ENCODE peak calls at places on chromosome 12, in eight cellular contexts. P is body of pancreas, I is Peyer's patch, L is DND-41, G is heart left ventricle, U is psoas muscle, Z is SK-N-SH, N is spleen. D is an unnamed sample. For H3K4me1, the result is how much of the 10 kb centered on the place peaks cover.

GRCh38 chr12:15608931-15609330 is 180.3 kb downstream of the EPS8 start:
- DNase-seq in P (no peak), I (no peak), L (no peak), G (no peak), U (no peak), Z (no peak), N (no peak), D (no peak)

GRCh38 chr12:92551853-92552397 is 150.9 kb upstream of the PLEKHG7 start:
- DNase-seq in P (no peak), I (no peak), L (no peak), G (no peak), U (no peak), Z (no peak), N (no peak), D (no peak)

GRCh38 chr12:65205886-65206285 is 36.5 kb downstream of the LEMD3 start:
- DNase-seq in P (no peak), I (no peak), L (no peak), G (no peak), U (no peak), Z (no peak), N (no peak), D (no peak)

GRCh38 chr12:132224484-132224883 is 80.2 kb downstream of the NOC4L start:
- DNase-seq in P (no peak), I (no peak), L (no peak), G (no peak), U (no peak), Z (no peak), N (no peak), D (no peak)

GRCh38 chr12:4134434-4134762 is 139.2 kb upstream of the CCND2 start:
- DNase-seq in P (no peak), I (no peak), L (no peak), G (no peak), U (no peak), Z (no peak), N (no peak), D (no peak)

GRCh38 chr12:110224379-110225304 is 56.4 kb upstream of the ATP2A2 start:
- DNase-seq in P (no peak), I (no peak), L (no peak), G (no peak), U (no peak), Z (peak), N (no peak), D (no peak)

GRCh38 chr12:50248883-50249282 is 34.4 kb downstream of the LIMA1 start:
- DNase-seq in P (no peak), I (no peak), L (no peak), G (no peak), U (no peak), Z (no peak), N (no peak), D (no peak)

GRCh38 chr12:129871991-129872969 is 31.5 kb downstream of the TMEM132D start:
- DNase-seq in P (no peak), I (no peak), L (no peak), G (no peak), U (no peak), Z (no peak), N (no peak), D (no peak)

GRCh38 chr12:73161970-73162369 is 889.8 kb downstream of the TRHDE start:
- DNase-seq in P (no peak), I (no peak), L (no peak), G (no peak), U (no peak), Z (no peak), N (no peak), D (no peak)

GRCh38 chr12:37541356-37541755 is 775.2 kb upstream of the ALG10B start:
- DNase-seq in P (no peak), I (no peak), L (no peak), G (no peak), U (no peak), Z (no peak), N (no peak), D (no peak)

GRCh38 chr12:132266370-132266769 is 63.0 kb downstream of the GALNT9 start:
- DNase-seq in P (no peak), I (no peak), L (no peak), G (no peak), U (no peak), Z (no peak), N (no peak), D (no peak)

GRCh38 chr12:1795221-1795784 is 25.1 kb upstream of the LRTM2 start:
- DNase-seq in P (no peak), I (no peak), L (no peak), G (no peak), U (no peak), Z (peak), N (peak), D (no peak)

GRCh38 chr12:95169368-95169767 is 47.9 kb downstream of the FGD6 start:
- DNase-seq in P (no peak), I (no peak), L (no peak), G (no peak), U (no peak), Z (no peak), N (no peak), D (no peak)

GRCh38 chr12:111842556-111843396 is 748 bp downstream of the MAPKAPK5 start:
- DNase-seq in P (peak), I (peak), L (no peak), G (no peak), U (no peak), Z (no peak), N (no peak), D (peak)

GRCh38 chr12:104180389-104180788 is 35.2 kb upstream of the TXNRD1 start:
- DNase-seq in P (no peak), I (no peak), L (no peak), G (no peak), U (no peak), Z (no peak), N (no peak), D (no peak)

GRCh38 chr12:13603951-13604350 is 377.5 kb downstream of the GRIN2B start:
- DNase-seq in P (no peak), I (no peak), L (no peak), G (no peak), U (no peak), Z (no peak), N (no peak), D (no peak)

GRCh38 chr12:103572312-103572711 is 14.8 kb upstream of the STAB2 start:
- DNase-seq in P (no peak), I (no peak), L (no peak), G (no peak), U (no peak), Z (no peak), N (no peak), D (no peak)

GRCh38 chr12:6328945-6329692 is 12.8 kb downstream of the TNFRSF1A start:
- DNase-seq in P (no peak), I (no peak), L (no peak), G (peak), U (no peak), Z (no peak), N (peak), D (no peak)
- H3K27ac ChIP-seq in P (no peak), I (no peak), L (no peak), G (no peak), U (no peak), Z (no peak), N (no peak), D (no peak)

GRCh38 chr12:124833693-124834122 is 30.0 kb downstream of the SCARB1 start:
- DNase-seq in P (no peak), I (no peak), L (no peak), G (no peak), U (no peak), Z (peak), N (no peak), D (no peak)
- H3K4me1 ChIP-seq in P (under half), I (under half), L (under half), G (under half), U (under half), Z (under half), N (under half), D (under half)

GRCh38 chr12:48899651-48900050 is 25.6 kb downstream of the FKBP11 start:
- DNase-seq in P (no peak), I (no peak), L (no peak), G (no peak), U (no peak), Z (no peak), N (no peak), D (no peak)

GRCh38 chr12:48903363-48903981 is 21.8 kb downstream of the FKBP11 start:
- DNase-seq in P (peak), I (no peak), L (no peak), G (no peak), U (no peak), Z (no peak), N (no peak), D (no peak)

GRCh38 chr12:48901278-48901677 is 24.0 kb downstream of the FKBP11 start:
- DNase-seq in P (no peak), I (no peak), L (no peak), G (no peak), U (no peak), Z (no peak), N (no peak), D (no peak)

GRCh38 chr12:48907243-48907642 is 18.0 kb downstream of the FKBP11 start:
- DNase-seq in P (no peak), I (no peak), L (no peak), G (no peak), U (no peak), Z (no peak), N (no peak), D (no peak)

GRCh38 chr12:48903982-48904411 is 21.3 kb downstream of the FKBP11 start:
- DNase-seq in P (peak), I (peak), L (peak), G (peak), U (peak), Z (peak), N (peak), D (peak)
- TF ChIP-seq CTCF in P (peak), I (peak), L (peak), G (peak), U (peak), Z (peak), N (peak), D (peak)

DNA sequence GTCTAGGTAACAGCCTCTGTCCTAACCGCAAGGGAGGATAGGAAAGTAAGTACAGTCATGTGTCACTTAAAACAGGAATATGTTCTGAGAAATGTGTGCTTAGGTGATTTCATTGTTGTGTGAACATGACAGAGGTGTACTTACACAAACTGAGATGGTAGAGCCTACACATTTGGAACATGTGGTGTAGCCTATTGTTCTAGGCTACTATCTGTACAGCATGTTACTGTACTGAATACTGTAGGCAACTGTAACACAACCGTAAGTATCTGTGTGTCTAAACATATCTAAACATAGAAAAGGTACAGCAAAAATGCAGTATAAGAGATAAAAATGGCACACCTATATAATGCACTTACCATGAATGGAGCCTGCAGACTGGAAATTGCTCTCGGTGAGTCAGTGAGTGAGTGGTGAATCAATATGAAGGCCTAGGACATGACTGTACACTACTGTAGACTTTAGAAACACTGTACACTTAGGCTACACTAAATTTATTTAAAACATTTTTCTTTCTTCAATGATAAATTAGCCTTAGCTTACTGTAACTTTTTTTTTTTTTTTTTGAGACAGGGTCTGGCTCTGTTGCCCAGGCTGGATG is 13.2 kb upstream of the MDM2 start:
- DNase-seq in P (no peak), I (no peak), L (no peak), G (no peak), U (no peak), Z (no peak), N (no peak), D (no peak)
- H3K27ac ChIP-seq in P (no peak), I (no peak), L (no peak), G (no peak), U (no peak), Z (peak), N (no peak), D (no peak)

GRCh38 chr12:121529184-121529583 is 51.6 kb downstream of the KDM2B start:
- DNase-seq in P (no peak), I (no peak), L (no peak), G (peak), U (no peak), Z (no peak), N (no peak), D (no peak)

GRCh38 chr12:121533391-121534090 is 47.3 kb downstream of the KDM2B start:
- DNase-seq in P (no peak), I (no peak), L (no peak), G (peak), U (no peak), Z (no peak), N (no peak), D (no peak)

GRCh38 chr12:121530600-121531355 is 50.0 kb downstream of the KDM2B start:
- DNase-seq in P (no peak), I (no peak), L (peak), G (peak), U (peak), Z (no peak), N (peak), D (peak)

GRCh38 chr12:121532503-121533390 is 48.1 kb downstream of the KDM2B start:
- DNase-seq in P (no peak), I (no peak), L (no peak), G (peak), U (no peak), Z (no peak), N (no peak), D (no peak)

DNA sequence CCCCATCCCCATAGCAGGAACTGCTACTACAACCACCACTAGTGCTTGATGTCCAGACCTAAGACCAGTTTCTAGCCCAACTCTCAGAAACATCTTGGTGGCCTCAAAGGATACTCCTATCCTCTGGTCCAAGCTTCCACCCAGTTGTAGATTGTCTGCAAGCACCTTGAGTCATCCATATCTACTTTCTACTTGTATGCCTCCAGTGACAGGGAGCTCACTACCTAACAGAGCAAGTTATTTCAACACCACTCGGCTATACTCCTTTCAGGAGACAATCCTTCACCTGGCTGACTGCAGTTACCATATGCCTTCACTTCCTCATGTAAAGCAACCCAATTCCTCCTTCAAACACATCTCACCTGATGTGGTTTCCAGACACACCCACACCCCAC is 49.5 kb downstream of the KDM2B start:
- DNase-seq in P (no peak), I (no peak), L (no peak), G (no peak), U (no peak), Z (no peak), N (no peak), D (no peak)
- H3K4me1 ChIP-seq in P (under half), I (under half), L (under half), G (half or more), U (under half), Z (under half), N (half or more), D (under half)

DNA sequence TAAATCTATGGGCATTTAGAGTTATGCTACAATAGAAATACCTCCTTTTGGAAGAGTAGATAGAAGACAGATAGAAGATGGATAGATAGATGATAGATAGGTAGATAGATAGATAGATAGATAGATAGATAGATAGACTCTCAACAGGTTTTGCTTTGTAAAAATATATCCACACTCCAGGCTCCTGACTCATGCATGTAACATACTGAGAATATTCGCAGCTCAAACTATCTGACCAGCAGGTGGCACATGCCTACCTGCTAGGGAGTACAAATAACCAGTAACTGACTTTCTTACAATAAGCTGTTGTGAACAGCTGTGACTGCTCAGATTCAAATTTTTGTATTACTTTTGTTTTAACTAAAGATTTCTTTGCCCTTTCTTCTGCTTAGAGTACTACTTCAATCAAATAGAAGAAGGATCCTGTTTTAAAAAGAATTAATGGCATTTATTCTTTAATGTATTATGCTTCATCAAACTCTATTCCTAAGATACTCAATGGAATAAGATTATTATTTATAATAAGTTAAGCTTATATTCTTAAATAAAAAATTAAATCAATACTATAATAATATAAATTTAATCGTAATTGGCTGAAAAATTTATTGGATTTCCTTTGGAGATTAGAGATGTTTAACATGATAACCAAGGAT is 15.8 kb upstream of the CPNE8 start:
- DNase-seq in P (peak), I (no peak), L (no peak), G (no peak), U (no peak), Z (peak), N (no peak), D (no peak)
- TF ChIP-seq CTCF in P (peak), I (peak), L (peak), G (peak), U (peak), Z (peak), N (peak), D (no peak)

GRCh38 chr12:123047289-123047688 is 66.8 kb downstream of the ARL6IP4 start:
- DNase-seq in P (no peak), I (no peak), L (no peak), G (no peak), U (no peak), Z (no peak), N (no peak), D (no peak)

GRCh38 chr12:123043536-123044001 is 63.1 kb downstream of the ARL6IP4 start:
- DNase-seq in P (peak), I (peak), L (peak), G (peak), U (peak), Z (peak), N (peak), D (peak)

GRCh38 chr12:123045678-123046077 is 65.2 kb downstream of the ARL6IP4 start:
- DNase-seq in P (no peak), I (peak), L (no peak), G (no peak), U (no peak), Z (no peak), N (peak), D (no peak)

GRCh38 chr12:123044351-123044750 is 63.9 kb downstream of the ARL6IP4 start:
- DNase-seq in P (no peak), I (no peak), L (no peak), G (no peak), U (no peak), Z (no peak), N (no peak), D (no peak)

GRCh38 chr12:123046431-123046830 is 66.0 kb downstream of the ARL6IP4 start:
- DNase-seq in P (no peak), I (peak), L (no peak), G (no peak), U (no peak), Z (no peak), N (no peak), D (no peak)
- H3K27ac ChIP-seq in P (no peak), I (no peak), L (no peak), G (no peak), U (no peak), Z (no peak), N (no peak), D (no peak)